ENCODE peak calls at places on chromosome 21, in seven cellular contexts. U is activated naive CD8-positive, alpha-beta T cell treated with anti-CD3 and anti-CD28 coated beads, Interleukin-2, amount 50 U/mL, for 24 hours; W is caudate nucleus; P is activated T-cell treated with anti-CD3 and anti-CD28 coated beads, Interleukin-2, amount 50 U/mL, for 72 hours; Z is T-helper 1 cell; B is astrocyte of the spinal cord; S is HFFc6. O is an unnamed sample.

GRCh38 chr21:36155603-36156338 is 853 bp upstream of the DOP1B start:
- DNase-seq in U (no peak), S (no peak), B (no peak), P (no peak), Z (peak), W (no peak), O (no peak)

GRCh38 chr21:40925481-40925880 is 78.5 kb upstream of the DSCAM start:
- DNase-seq in W (no peak), U (no peak), Z (no peak), P (no peak), S (no peak), B (no peak), O (no peak)

GRCh38 chr21:20004353-20004752 is 993.9 kb upstream of the NCAM2 start:
- DNase-seq in B (no peak), U (no peak), S (no peak), W (no peak), P (no peak), Z (no peak), O (no peak)

GRCh38 chr21:43721939-43722338 is 3.0 kb downstream of the PDXK start:
- DNase-seq in P (no peak), W (no peak), Z (no peak), U (no peak), S (no peak), B (no peak), O (no peak)

GRCh38 chr21:34039678-34040382 is 33.5 kb upstream of the MRPS6 start:
- DNase-seq in U (no peak), S (no peak), B (no peak), W (no peak), Z (no peak), P (no peak), O (no peak)

GRCh38 chr21:44764319-44765230 is 37.0 kb downstream of the UBE2G2 start:
- DNase-seq in S (no peak), W (no peak), U (no peak), P (no peak), Z (no peak), B (no peak), O (no peak)

GRCh38 chr21:43277481-43278351 is 108.9 kb downstream of the CRYAA start:
- DNase-seq in Z (no peak), S (no peak), P (no peak), W (no peak), U (no peak), B (no peak), O (no peak)

GRCh38 chr21:33109574-33110339 is 39.8 kb downstream of the OLIG1 start:
- DNase-seq in S (no peak), U (peak), P (no peak), W (no peak), Z (no peak), B (no peak), O (peak)

GRCh38 chr21:15057290-15057689 is 7.5 kb downstream of the NRIP1 start:
- DNase-seq in U (peak), B (no peak), S (no peak), Z (no peak), P (peak), W (no peak), O (no peak)

GRCh38 chr21:45700461-45700860 is 56.9 kb downstream of the PCBP3 start:
- DNase-seq in P (no peak), Z (no peak), W (no peak), S (no peak), B (no peak), U (no peak), O (no peak)

GRCh38 chr21:26098758-26099157 is 71.8 kb downstream of the APP start:
- DNase-seq in W (no peak), U (no peak), P (no peak), B (peak), Z (no peak), S (no peak), O (no peak)

GRCh38 chr21:37338671-37339526 is 27.7 kb upstream of the DYRK1A start:
- DNase-seq in Z (no peak), S (peak), B (peak), W (no peak), P (no peak), U (no peak), O (no peak)

GRCh38 chr21:45330075-45330781 is 42.5 kb upstream of the POFUT2 start:
- DNase-seq in Z (no peak), W (no peak), B (peak), U (no peak), P (no peak), S (peak), O (no peak)

GRCh38 chr21:45542242-45542666 is at the start of gene SLC19A1:
- DNase-seq in U (peak), B (no peak), Z (peak), S (no peak), P (peak), W (no peak), O (peak)

GRCh38 chr21:45262616-45263015 is 25.1 kb downstream of the POFUT2 start:
- DNase-seq in W (no peak), B (no peak), Z (no peak), U (no peak), P (no peak), S (no peak), O (no peak)

GRCh38 chr21:36700295-36700960 is 1.5 kb downstream of the SIM2 start:
- DNase-seq in W (no peak), P (peak), Z (no peak), B (no peak), S (no peak), U (no peak), O (peak)

GRCh38 chr21:38849776-38850175 is 44.0 kb downstream of the ETS2 start:
- DNase-seq in U (no peak), B (no peak), P (no peak), S (no peak), Z (no peak), W (no peak), O (no peak)